ENCODE peak calls at places on chromosomes 13 and 19, in four cellular contexts. G is HepG2, T is H1, E is GM12878. Z is an unnamed sample.

GRCh38 chr13:90454002-90454636 is 893.4 kb upstream of the MIR17HG start:
- DNase-seq in T (no peak), E (no peak), G (no peak), Z (no peak)

GRCh38 chr13:25683662-25684370 is 312.0 kb downstream of the ATP8A2 start:
- DNase-seq in G (no peak), E (no peak), T (no peak), Z (no peak)

GRCh38 chr13:113852536-113853517 is 11.0 kb downstream of the GAS6 start:
- DNase-seq in E (no peak), G (no peak), T (peak), Z (no peak)

GRCh38 chr19:18774782-18775444 is 16.2 kb downstream of the COMP start:
- DNase-seq in T (no peak), G (no peak), E (no peak), Z (no peak)

GRCh38 chr19:12783849-12784393 is 7.4 kb upstream of the JUNB start:
- DNase-seq in E (no peak), T (no peak), G (peak), Z (no peak)

GRCh38 chr19:9871626-9872338 is 36.7 kb downstream of the PIN1 start:
- DNase-seq in T (no peak), E (no peak), G (peak), Z (no peak)

GRCh38 chr19:10516671-10517286 is 468 bp downstream of the S1PR5 start:
- DNase-seq in T (no peak), E (no peak), G (no peak), Z (no peak)

GRCh38 chr13:44796597-44797517 is 192.4 kb downstream of the NUFIP1 start:
- DNase-seq in G (no peak), E (no peak), T (no peak), Z (no peak)

GRCh38 chr13:75550159-75550567 is 572 bp downstream of the UCHL3 start:
- DNase-seq in T (no peak), G (peak), E (no peak), Z (peak)

GRCh38 chr13:39417131-39417530 is 185.9 kb downstream of the LHFPL6 start:
- DNase-seq in G (no peak), T (no peak), E (no peak), Z (peak)

GRCh38 chr13:97191615-97192014 is 30.5 kb upstream of the MBNL2 start:
- DNase-seq in E (no peak), T (no peak), G (no peak), Z (no peak)

GRCh38 chr13:110400786-110401533 is 93.9 kb downstream of the COL4A2 start:
- DNase-seq in G (no peak), E (no peak), T (no peak), Z (no peak)

GRCh38 chr19:1648926-1649541 is 3.4 kb downstream of the TCF3 start:
- DNase-seq in T (no peak), G (no peak), E (no peak), Z (no peak)

GRCh38 chr19:39426170-39426569 is 9.6 kb downstream of the RPS16 start:
- DNase-seq in E (no peak), G (no peak), T (no peak), Z (no peak)

GRCh38 chr13:95296326-95296939 is 4.8 kb downstream of the ABCC4 start:
- DNase-seq in E (no peak), T (peak), G (peak), Z (peak)

GRCh38 chr13:46731535-46731934 is 65.4 kb downstream of the ESD start:
- DNase-seq in G (no peak), E (no peak), T (no peak), Z (no peak)

GRCh38 chr19:30359936-30360335 is 12.2 kb upstream of the ZNF536 start:
- DNase-seq in G (no peak), E (no peak), T (no peak), Z (no peak)

GRCh38 chr13:33953781-33954180 is 135.8 kb downstream of the RFC3 start:
- DNase-seq in T (no peak), E (no peak), G (no peak), Z (no peak)

GRCh38 chr19:54266133-54266532 is 9.1 kb upstream of the LILRB5 start:
- DNase-seq in T (peak), E (peak), G (peak), Z (peak)

GRCh38 chr19:1324792-1325567 is 39.3 kb downstream of the EFNA2 start:
- DNase-seq in G (peak), E (no peak), T (no peak), Z (peak)

GRCh38 chr13:50740052-50740741 is 103.3 kb downstream of the DLEU7 start:
- DNase-seq in T (no peak), G (no peak), E (no peak), Z (no peak)

GRCh38 chr13:48739346-48740037 is 85.8 kb downstream of the CYSLTR2 start:
- DNase-seq in T (no peak), G (no peak), E (no peak), Z (no peak)

GRCh38 chr13:48737689-48738088 is 84.0 kb downstream of the CYSLTR2 start:
- DNase-seq in T (no peak), E (no peak), G (no peak), Z (no peak)

GRCh38 chr13:48746816-48747215 is 93.1 kb downstream of the CYSLTR2 start:
- DNase-seq in T (no peak), E (no peak), G (no peak), Z (no peak)

GRCh38 chr13:48738261-48738755 is 84.6 kb downstream of the CYSLTR2 start:
- DNase-seq in G (no peak), E (no peak), T (no peak), Z (no peak)

GRCh38 chr13:48741377-48741776 is 87.6 kb downstream of the CYSLTR2 start:
- DNase-seq in E (no peak), T (no peak), G (no peak), Z (peak)
- TF ChIP-seq TCF12 in E (no peak), T (no peak), G (no peak), Z (peak)

GRCh38 chr19:47778089-47778953 is at the start of gene SELENOW:
- DNase-seq in T (peak), E (peak), G (peak), Z (peak)

GRCh38 chr19:47780215-47780551 is 1.7 kb downstream of the SELENOW start:
- DNase-seq in G (no peak), E (no peak), T (no peak), Z (no peak)

GRCh38 chr19:47778954-47779351 is 450 bp downstream of the SELENOW start:
- DNase-seq in T (no peak), G (no peak), E (no peak), Z (peak)

GRCh38 chr19:47779524-47780214 is 1.2 kb downstream of the SELENOW start:
- DNase-seq in G (no peak), T (no peak), E (no peak), Z (no peak)

GRCh38 chr19:47776568-47776967 is 1.9 kb upstream of the SELENOW start:
- DNase-seq in E (no peak), G (peak), T (no peak), Z (no peak)
- TF ChIP-seq GABPA in E (no peak), G (no peak), T (no peak), Z (no peak)

GRCh38 chr13:36724141-36724540 is 50.3 kb downstream of the SERTM1 start:
- DNase-seq in G (no peak), T (no peak), E (no peak), Z (no peak)

GRCh38 chr13:36728006-36728405 is 54.2 kb downstream of the SERTM1 start:
- DNase-seq in G (no peak), T (no peak), E (no peak), Z (no peak)

GRCh38 chr13:36725936-36726335 is 52.1 kb downstream of the SERTM1 start:
- DNase-seq in G (no peak), T (no peak), E (no peak), Z (no peak)
- H3K9ac ChIP-seq in G (no peak), T (no peak), E (no peak), Z (no peak)

GRCh38 chr19:58059003-58059671 is at the start of gene ZNF135:
- DNase-seq in G (no peak), T (peak), E (no peak), Z (peak)
- TF ChIP-seq TCF12 in G (no peak), T (no peak), E (no peak), Z (no peak)

DNA sequence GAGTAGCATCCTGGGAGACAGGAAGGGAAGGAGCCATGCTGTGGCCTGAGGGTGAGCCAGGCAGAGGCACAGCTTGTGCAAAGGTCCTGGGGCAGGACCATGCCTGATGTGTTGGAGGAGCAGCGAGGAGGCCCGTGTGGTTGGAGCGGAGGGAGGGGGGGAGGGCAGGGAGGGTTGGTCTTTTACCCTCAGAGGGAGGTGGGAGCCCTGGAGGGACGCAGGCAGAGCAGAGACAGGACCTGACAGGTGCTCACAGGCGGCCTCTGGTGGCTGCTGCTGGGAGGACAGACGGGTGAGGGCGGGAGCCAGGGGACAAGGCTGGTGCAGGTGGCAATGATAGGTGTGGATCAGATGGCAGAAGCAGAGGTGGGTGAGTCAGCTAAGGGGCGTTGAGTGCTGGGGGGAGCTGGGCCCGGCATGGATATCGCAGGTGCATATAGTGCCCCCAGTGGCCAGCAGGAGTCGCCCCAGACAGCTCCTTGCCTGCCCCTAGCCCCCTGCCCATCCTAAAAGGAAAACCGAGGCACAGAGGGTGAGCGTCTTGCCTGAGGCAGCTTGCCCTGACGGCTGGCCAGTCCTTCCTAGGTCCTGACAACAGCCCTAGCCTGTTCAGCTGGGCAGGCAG is 9.8 kb upstream of the GNA15 start:
- DNase-seq in G (peak), E (no peak), T (peak), Z (peak)
- TF ChIP-seq GABPA in G (no peak), E (no peak), T (peak), Z (no peak)

GRCh38 chr19:47495478-47496372 is 11.7 kb upstream of the KPTN start:
- DNase-seq in E (no peak), T (no peak), G (no peak), Z (no peak)
- H3K9ac ChIP-seq in E (no peak), T (no peak), G (no peak), Z (no peak)

GRCh38 chr19:7356899-7357627 is 8.3 kb downstream of the ARHGEF18 start:
- DNase-seq in T (no peak), E (no peak), G (no peak), Z (no peak)

GRCh38 chr19:7355151-7355845 is 6.6 kb downstream of the ARHGEF18 start:
- DNase-seq in G (no peak), T (no peak), E (no peak), Z (no peak)

GRCh38 chr19:7358102-7358597 is 9.4 kb downstream of the ARHGEF18 start:
- DNase-seq in T (no peak), G (no peak), E (no peak), Z (no peak)

GRCh38 chr19:7351861-7352260 is 3.1 kb downstream of the ARHGEF18 start:
- DNase-seq in T (no peak), G (no peak), E (no peak), Z (no peak)

GRCh38 chr19:7355871-7356270 is 7.1 kb downstream of the ARHGEF18 start:
- DNase-seq in G (no peak), E (no peak), T (no peak), Z (no peak)
- TF ChIP-seq TCF12 in G (no peak), E (no peak), T (no peak), Z (no peak)

DNA sequence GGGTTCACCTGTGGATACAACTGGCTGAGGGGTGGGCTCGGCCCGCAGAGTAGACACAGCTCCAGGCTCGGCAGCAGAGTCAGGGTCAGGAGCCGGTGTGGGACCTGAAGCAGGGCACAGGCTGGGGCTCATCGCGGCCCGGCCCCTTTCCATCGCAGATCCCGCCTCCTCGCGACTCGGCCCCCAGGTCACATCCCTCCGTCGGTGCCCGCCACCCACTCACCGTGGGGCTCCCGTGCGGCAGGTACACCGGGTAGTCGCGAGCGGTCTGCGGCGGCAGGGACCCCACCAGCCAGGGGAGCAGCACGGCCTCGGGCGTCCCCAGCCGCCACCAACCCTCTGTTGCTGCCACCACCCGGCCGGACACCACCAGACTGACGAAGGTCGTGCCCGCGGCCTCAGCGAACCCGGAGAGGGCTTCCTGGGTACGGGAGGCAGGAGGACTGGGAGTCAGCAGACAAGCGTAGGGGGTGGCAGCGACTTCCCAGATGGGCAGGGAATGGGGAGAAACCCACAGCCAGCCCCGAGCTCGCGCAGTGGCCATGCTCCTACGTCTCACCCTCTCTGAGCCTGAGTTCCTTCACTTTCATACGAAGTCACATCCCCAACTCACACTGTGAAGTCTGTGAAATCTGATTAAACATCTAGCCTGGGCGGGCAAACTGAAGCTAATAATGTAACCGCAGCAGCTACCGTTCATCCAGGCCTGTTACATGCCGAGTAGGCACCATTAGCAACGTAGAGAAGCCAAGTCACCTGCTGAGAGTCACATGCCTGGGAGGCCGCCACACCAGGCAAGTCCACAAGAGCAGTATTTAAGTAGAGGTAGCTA is 3.7 kb downstream of the FUZ start:
- DNase-seq in T (peak), G (peak), E (no peak), Z (peak)
- TF ChIP-seq GABPA in T (no peak), G (no peak), E (no peak), Z (no peak)

Z was measured in SK-N-SH.